ENCODE peak calls at places on chromosomes 2 and 18, in four cellular contexts. One of them, this sample, is unnamed.
A peak's percentile ranks its signal among the peaks of the same experiment; 100 is the strongest.

GRCh38 chr2:61807036-61807757 is 46.7 kb downstream of the FAM161A start:
- DNase-seq in spleen: no peak
- DNase-seq in cardiac fibroblast: no peak
- DNase-seq in esophagus squamous epithelium: no peak
- DNase-seq in this sample: no peak

GRCh38 chr2:230124235-230124634 is 55.5 kb upstream of the SLC16A14 start:
- DNase-seq in spleen: no peak
- DNase-seq in cardiac fibroblast: no peak
- DNase-seq in esophagus squamous epithelium: no peak
- DNase-seq in this sample: no peak

GRCh38 chr2:43576983-43577892 is 18.6 kb downstream of the THADA start:
- DNase-seq in spleen: no peak
- DNase-seq in cardiac fibroblast: peak; percentile 86
- DNase-seq in esophagus squamous epithelium: no peak
- DNase-seq in this sample: peak; percentile 33

GRCh38 chr2:195531754-195532153 is 125.3 kb upstream of the SLC39A10 start:
- DNase-seq in spleen: no peak
- DNase-seq in cardiac fibroblast: peak; percentile 83
- DNase-seq in esophagus squamous epithelium: no peak
- DNase-seq in this sample: no peak

GRCh38 chr2:25297738-25298137 is 44.0 kb downstream of the DNMT3A start:
- DNase-seq in spleen: no peak
- DNase-seq in cardiac fibroblast: no peak
- DNase-seq in esophagus squamous epithelium: no peak
- DNase-seq in this sample: no peak

GRCh38 chr2:240595381-240596079 is 9.0 kb downstream of the CAPN10 start:
- DNase-seq in spleen: peak; percentile 67
- DNase-seq in cardiac fibroblast: no peak
- DNase-seq in esophagus squamous epithelium: no peak
- DNase-seq in this sample: peak; percentile 42

GRCh38 chr18:48374423-48375149 is 34.6 kb downstream of the ZBTB7C start:
- DNase-seq in spleen: no peak
- DNase-seq in cardiac fibroblast: peak; percentile 59
- DNase-seq in esophagus squamous epithelium: no peak
- DNase-seq in this sample: no peak

GRCh38 chr2:23241106-23241505 is 143.9 kb upstream of the KLHL29 start:
- DNase-seq in spleen: no peak
- DNase-seq in cardiac fibroblast: no peak
- DNase-seq in esophagus squamous epithelium: no peak
- DNase-seq in this sample: no peak

GRCh38 chr2:237432484-237433092 is 18.6 kb upstream of the COL6A3 start:
- DNase-seq in spleen: peak; percentile 86
- DNase-seq in cardiac fibroblast: peak; percentile 82
- DNase-seq in esophagus squamous epithelium: no peak
- DNase-seq in this sample: peak; percentile 95

GRCh38 chr18:6929370-6930102 is 188.1 kb downstream of the LAMA1 start:
- DNase-seq in spleen: no peak
- DNase-seq in cardiac fibroblast: no peak
- DNase-seq in esophagus squamous epithelium: no peak
- DNase-seq in this sample: no peak

GRCh38 chr2:235573331-235574221 is 79.7 kb downstream of the AGAP1 start:
- DNase-seq in spleen: no peak
- DNase-seq in cardiac fibroblast: no peak
- DNase-seq in esophagus squamous epithelium: no peak
- DNase-seq in this sample: no peak

GRCh38 chr2:88807237-88807962 is 115.9 kb downstream of the RPIA start:
- DNase-seq in spleen: no peak
- DNase-seq in cardiac fibroblast: no peak
- DNase-seq in esophagus squamous epithelium: no peak
- DNase-seq in this sample: no peak

GRCh38 chr2:222398446-222398885 is 25.9 kb upstream of the SGPP2 start:
- DNase-seq in spleen: no peak
- DNase-seq in cardiac fibroblast: peak; percentile 3
- DNase-seq in esophagus squamous epithelium: no peak
- DNase-seq in this sample: no peak

GRCh38 chr2:68695971-68696370 is 38.6 kb upstream of the ARHGAP25 start:
- DNase-seq in spleen: no peak
- DNase-seq in cardiac fibroblast: no peak
- DNase-seq in esophagus squamous epithelium: no peak
- DNase-seq in this sample: no peak

GRCh38 chr2:174593574-174594203 is 3.9 kb downstream of the WIPF1 start:
- DNase-seq in spleen: no peak
- DNase-seq in cardiac fibroblast: peak; percentile 82
- DNase-seq in esophagus squamous epithelium: no peak
- DNase-seq in this sample: peak; percentile 80

GRCh38 chr2:101766871-101767739 is 69.6 kb downstream of the MAP4K4 start:
- DNase-seq in spleen: no peak
- DNase-seq in cardiac fibroblast: peak; percentile 82
- DNase-seq in esophagus squamous epithelium: no peak
- DNase-seq in this sample: peak; percentile 95

GRCh38 chr2:50006327-50006726 is 852.0 kb upstream of the FSHR start:
- DNase-seq in spleen: no peak
- DNase-seq in cardiac fibroblast: no peak
- DNase-seq in esophagus squamous epithelium: no peak
- DNase-seq in this sample: no peak

GRCh38 chr2:150729495-150729955 is 242.1 kb upstream of the RND3 start:
- DNase-seq in spleen: no peak
- DNase-seq in cardiac fibroblast: no peak
- DNase-seq in esophagus squamous epithelium: no peak
- DNase-seq in this sample: no peak

GRCh38 chr2:180829261-180829660 is 151.1 kb upstream of the UBE2E3 start:
- DNase-seq in spleen: no peak
- DNase-seq in cardiac fibroblast: no peak
- DNase-seq in esophagus squamous epithelium: no peak
- DNase-seq in this sample: peak; percentile 9

GRCh38 chr2:162914161-162914560 is 75.6 kb upstream of the KCNH7 start:
- DNase-seq in spleen: no peak
- DNase-seq in cardiac fibroblast: no peak
- DNase-seq in esophagus squamous epithelium: no peak
- DNase-seq in this sample: no peak

GRCh38 chr18:43642647-43643046 is 365.4 kb upstream of the SYT4 start:
- DNase-seq in spleen: no peak
- DNase-seq in cardiac fibroblast: no peak
- DNase-seq in esophagus squamous epithelium: no peak
- DNase-seq in this sample: no peak

GRCh38 chr18:34710430-34711386 is 610 bp downstream of the DTNA start:
- DNase-seq in spleen: no peak
- DNase-seq in cardiac fibroblast: peak; percentile 78
- DNase-seq in esophagus squamous epithelium: no peak
- DNase-seq in this sample: peak; percentile 67

GRCh38 chr2:172674034-172674967 is 61.3 kb upstream of the RAPGEF4 start:
- DNase-seq in spleen: peak; percentile 73
- DNase-seq in cardiac fibroblast: peak; percentile 42
- DNase-seq in esophagus squamous epithelium: no peak
- DNase-seq in this sample: peak; percentile 19
- TF ChIP-seq CTCF in spleen: no peak
- TF ChIP-seq CTCF in cardiac fibroblast: peak; percentile 69
- TF ChIP-seq CTCF in esophagus squamous epithelium: no peak
- TF ChIP-seq CTCF in this sample: peak; percentile 76

DNA sequence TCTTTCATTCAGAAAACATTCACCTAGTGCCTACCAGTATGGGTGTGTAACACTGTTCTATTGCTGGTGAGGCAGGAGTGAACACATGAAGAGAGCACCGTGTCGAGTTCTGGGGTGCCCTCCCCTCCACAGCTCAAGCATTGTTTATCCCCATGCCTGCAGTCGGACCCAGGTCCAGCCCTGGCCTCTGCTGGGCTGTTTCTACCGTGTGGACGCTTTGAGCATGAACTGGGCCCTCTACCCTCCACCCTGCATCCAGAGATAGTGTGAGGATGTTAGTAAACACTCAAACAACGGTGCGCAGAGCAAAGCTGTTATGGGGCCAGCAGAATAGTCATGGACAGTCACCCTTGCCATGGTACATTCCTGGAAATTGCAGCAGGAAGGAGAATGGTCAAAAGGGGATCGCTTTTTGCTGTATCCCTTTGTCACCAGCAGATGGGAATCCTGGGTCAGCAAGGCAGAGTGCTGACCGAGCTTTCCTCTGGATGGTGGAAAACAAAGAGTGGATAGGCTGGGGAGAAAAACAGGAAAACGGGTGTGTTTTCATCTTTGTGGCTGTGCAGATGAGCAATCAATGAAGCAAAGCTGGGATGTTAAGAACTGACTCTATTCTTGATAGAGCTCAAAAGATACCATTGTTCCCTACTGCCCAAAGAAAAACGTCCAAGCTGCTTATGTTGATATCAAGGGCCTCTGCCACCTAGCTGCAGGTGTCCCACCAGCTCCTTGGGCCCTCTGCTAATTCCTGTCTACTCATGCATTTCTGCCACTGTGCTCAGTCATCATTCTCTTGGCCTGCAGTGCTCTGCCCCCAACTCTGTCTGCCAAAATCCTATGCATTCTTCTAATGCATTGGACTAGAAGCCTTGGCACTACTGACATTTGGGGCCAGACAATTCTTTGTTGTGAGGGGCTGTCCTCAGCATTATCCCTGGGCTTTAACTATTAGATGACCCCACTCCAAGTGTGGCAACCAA is 38.7 kb downstream of the REEP1 start:
- DNase-seq in spleen: no peak
- DNase-seq in cardiac fibroblast: peak; percentile 26
- DNase-seq in esophagus squamous epithelium: no peak
- DNase-seq in this sample: no peak
- TF ChIP-seq CTCF in spleen: no peak
- TF ChIP-seq CTCF in cardiac fibroblast: peak; percentile 37
- TF ChIP-seq CTCF in esophagus squamous epithelium: peak; percentile 16
- TF ChIP-seq CTCF in this sample: peak; percentile 39

DNA sequence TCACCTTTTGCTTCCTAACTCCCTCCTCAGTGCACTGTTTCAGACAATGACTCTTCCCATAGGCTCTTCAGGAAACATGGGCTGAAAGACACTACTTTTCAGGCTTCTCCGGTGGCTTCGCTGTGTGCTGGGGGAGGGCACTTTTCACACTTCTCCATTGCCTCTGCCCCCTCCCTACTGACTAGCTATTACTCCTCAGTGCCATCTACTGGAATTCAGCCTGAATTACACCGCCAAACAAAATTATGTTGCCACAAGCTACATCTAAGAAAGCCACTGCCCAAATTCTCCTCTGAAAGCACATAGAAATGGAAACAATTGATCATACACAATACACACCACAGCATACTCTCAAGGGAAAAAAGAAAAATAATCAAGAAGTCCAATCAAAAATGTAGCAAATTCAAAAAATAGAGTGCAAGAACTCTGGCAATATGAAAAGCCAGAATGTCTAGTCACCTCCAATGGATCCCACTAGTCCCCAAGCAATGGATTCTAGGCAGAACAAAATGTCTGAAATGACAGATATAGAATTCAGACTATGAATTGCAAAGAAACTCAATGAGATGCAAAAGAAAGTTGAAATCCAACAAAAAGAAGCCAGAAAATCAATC is 1139.4 kb upstream of the GYPC start:
- DNase-seq in spleen: no peak
- DNase-seq in cardiac fibroblast: peak; percentile 5
- DNase-seq in esophagus squamous epithelium: no peak
- DNase-seq in this sample: peak; percentile 7
- TF ChIP-seq CTCF in spleen: no peak
- TF ChIP-seq CTCF in cardiac fibroblast: peak; percentile 55
- TF ChIP-seq CTCF in esophagus squamous epithelium: no peak
- TF ChIP-seq CTCF in this sample: peak; percentile 57

DNA sequence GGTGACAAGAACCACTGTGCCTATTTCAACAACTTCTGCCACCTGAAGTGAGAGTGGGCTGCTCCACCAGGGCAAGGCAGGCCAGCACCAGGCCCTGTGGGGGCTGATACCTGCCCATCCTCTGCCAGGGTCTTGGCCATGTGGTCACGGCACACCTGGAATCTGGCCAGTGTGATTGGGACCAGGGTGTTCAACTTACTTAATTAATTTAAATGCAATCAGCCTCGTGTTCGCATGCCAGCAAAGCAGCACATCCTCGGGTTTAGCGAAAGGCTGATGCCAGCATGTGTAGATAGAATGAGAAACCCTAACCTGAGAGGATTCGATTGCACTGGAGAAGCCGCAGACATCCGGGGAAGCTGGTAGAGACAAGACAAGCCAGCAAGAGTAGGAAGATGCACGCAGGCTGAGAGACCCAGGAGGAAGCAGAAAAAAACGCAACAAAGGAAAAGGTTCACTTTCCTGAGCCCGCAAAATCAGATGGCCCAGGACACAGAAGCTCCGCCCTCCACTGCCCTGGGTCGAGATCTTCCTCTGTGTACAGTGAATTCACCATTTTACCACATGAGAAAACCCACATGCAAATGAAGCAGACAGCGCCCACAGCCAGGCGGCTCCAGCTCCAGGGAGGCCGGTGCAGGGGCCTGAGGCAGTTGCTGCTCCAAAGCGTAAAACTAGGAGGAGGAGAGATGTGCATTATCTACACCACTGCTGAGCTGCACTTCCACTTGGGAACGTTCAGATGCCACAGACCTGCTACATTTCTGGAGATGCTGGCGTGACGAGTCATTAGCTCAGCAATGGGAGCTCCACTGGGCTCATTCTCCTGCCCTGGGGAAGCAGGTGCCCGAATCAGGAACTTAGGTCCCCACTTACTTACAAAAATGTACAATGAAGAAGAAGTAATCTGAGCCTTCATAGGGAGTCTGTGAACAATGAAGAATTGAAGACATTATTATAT is 92.1 kb downstream of the TMEM18 start:
- DNase-seq in spleen: no peak
- DNase-seq in cardiac fibroblast: no peak
- DNase-seq in esophagus squamous epithelium: no peak
- DNase-seq in this sample: no peak
- TF ChIP-seq CTCF in spleen: no peak
- TF ChIP-seq CTCF in cardiac fibroblast: no peak
- TF ChIP-seq CTCF in esophagus squamous epithelium: no peak
- TF ChIP-seq CTCF in this sample: no peak

GRCh38 chr18:73986711-73987110 is 160.9 kb downstream of the FBXO15 start:
- DNase-seq in spleen: no peak
- DNase-seq in cardiac fibroblast: no peak
- DNase-seq in esophagus squamous epithelium: no peak
- DNase-seq in this sample: no peak
- TF ChIP-seq CTCF in spleen: no peak
- TF ChIP-seq CTCF in cardiac fibroblast: no peak
- TF ChIP-seq CTCF in esophagus squamous epithelium: no peak
- TF ChIP-seq CTCF in this sample: no peak